ENCODE peak calls at places on chromosomes 3 and 15, in four cellular contexts. S is stimulated activated CD8-positive, alpha-beta memory T cell treated with anti-CD3 and anti-CD28 coated beads, Interleukin-7, amount 100 ng/mL, for 1 hour; H is HCT116; E is GM19239. A is an unnamed sample.

GRCh38 chr3:115322901-115323300 is 175.8 kb upstream of the ZBTB20 start:
- DNase-seq in H (no peak), E (no peak), S (no peak), A (no peak)

GRCh38 chr3:179672918-179673317 is 20.1 kb downstream of the USP13 start:
- DNase-seq in S (no peak), H (no peak), E (no peak), A (no peak)

GRCh38 chr15:65791335-65792129 is 561 bp downstream of the DENND4A start:
- DNase-seq in S (peak), H (no peak), E (no peak), A (peak)

GRCh38 chr3:105253225-105253624 is 113.5 kb upstream of the ALCAM start:
- DNase-seq in S (no peak), H (no peak), E (no peak), A (no peak)

GRCh38 chr3:31861839-31862238 is 119.2 kb downstream of the OSBPL10 start:
- DNase-seq in E (no peak), S (no peak), H (no peak), A (no peak)

GRCh38 chr3:137692803-137693431 is 71.2 kb upstream of the SOX14 start:
- DNase-seq in H (peak), S (no peak), E (no peak), A (no peak)

GRCh38 chr15:98649996-98650870 is 1.9 kb downstream of the IGF1R start:
- DNase-seq in H (no peak), E (no peak), S (no peak), A (peak)

GRCh38 chr3:125375950-125376679 is 990 bp upstream of the ZNF148 start:
- DNase-seq in E (no peak), H (no peak), S (no peak), A (no peak)

GRCh38 chr3:65342084-65342683 is 654.4 kb upstream of the ADAMTS9 start:
- DNase-seq in E (no peak), S (no peak), H (peak), A (no peak)

GRCh38 chr3:147702499-147702898 is 293.3 kb downstream of the ZIC1 start:
- DNase-seq in H (no peak), E (no peak), S (no peak), A (no peak)

GRCh38 chr15:87031545-87032230 is 952.0 kb downstream of the AGBL1 start:
- DNase-seq in E (no peak), H (no peak), S (no peak), A (no peak)

GRCh38 chr15:73989001-73989798 is 2.9 kb downstream of the STOML1 start:
- DNase-seq in H (peak), E (no peak), S (no peak), A (no peak)

GRCh38 chr15:96264801-96265515 is 65.5 kb upstream of the NR2F2 start:
- DNase-seq in S (no peak), E (no peak), H (peak), A (no peak)

GRCh38 chr15:48963524-48964113 is at the start of gene SHC4:
- DNase-seq in H (no peak), S (no peak), E (no peak), A (no peak)

GRCh38 chr15:84112025-84112424 is 123.5 kb upstream of the GOLGA6L4 start:
- DNase-seq in E (no peak), H (no peak), S (no peak), A (no peak)

GRCh38 chr15:51575775-51576174 is 46.8 kb downstream of the DMXL2 start:
- DNase-seq in S (no peak), E (no peak), H (no peak), A (no peak)

GRCh38 chr3:173584834-173585831 is 187.6 kb downstream of the NLGN1 start:
- DNase-seq in S (no peak), H (no peak), E (no peak), A (no peak)

GRCh38 chr15:74240897-74241614 is 4.9 kb downstream of the CCDC33 start:
- DNase-seq in H (no peak), S (no peak), E (no peak), A (no peak)

GRCh38 chr3:168040624-168041208 is 55.0 kb downstream of the GOLIM4 start:
- DNase-seq in H (peak), S (no peak), E (no peak), A (no peak)

GRCh38 chr3:58021072-58021959 is 13.1 kb downstream of the FLNB start:
- DNase-seq in H (no peak), E (no peak), S (no peak), A (no peak)